ENCODE peak calls at places on chromosome 1, in eight cellular contexts. D, G, I, K, A, Z, Q and R are unnamed samples.

GRCh38 chr1:29210278-29211085 is 20.3 kb downstream of the MECR start:
- DNase-seq in Q (no peak), A (no peak), G (no peak), I (no peak), D (no peak), K (no peak), Z (no peak), R (no peak)

GRCh38 chr1:25559996-25560395 is 16.6 kb downstream of the LDLRAP1 start:
- DNase-seq in Z (no peak), G (peak), D (no peak), K (no peak), A (no peak), Q (no peak), I (no peak), R (no peak)

GRCh38 chr1:167723707-167724323 is 2.0 kb downstream of the MPZL1 start:
- DNase-seq in D (no peak), I (no peak), G (no peak), Z (no peak), K (no peak), Q (no peak), A (peak), R (no peak)

GRCh38 chr1:85560305-85560704 is 20.3 kb upstream of the CCN1 start:
- DNase-seq in A (no peak), Z (no peak), Q (no peak), I (no peak), K (no peak), G (no peak), D (no peak), R (no peak)

GRCh38 chr1:92184632-92185031 is 33.1 kb upstream of the C1orf146 start:
- DNase-seq in Q (no peak), G (no peak), D (peak), I (no peak), Z (no peak), K (no peak), A (no peak), R (peak)

GRCh38 chr1:43414634-43415223 is 25.0 kb downstream of the SZT2 start:
- DNase-seq in A (peak), Z (no peak), I (no peak), G (peak), K (no peak), D (peak), Q (no peak), R (no peak)

GRCh38 chr1:54357967-54358366 is 48.2 kb downstream of the SSBP3 start:
- DNase-seq in D (no peak), Z (no peak), G (no peak), K (no peak), I (no peak), Q (no peak), A (no peak), R (no peak)

GRCh38 chr1:27341525-27342252 is at the start of gene SYTL1:
- DNase-seq in Z (peak), I (peak), A (no peak), K (no peak), D (peak), Q (no peak), G (peak), R (no peak)

GRCh38 chr1:209742409-209743144 is 13.3 kb upstream of the TRAF3IP3 start:
- DNase-seq in A (no peak), K (no peak), G (no peak), I (no peak), Q (no peak), D (peak), Z (no peak), R (peak)

GRCh38 chr1:1358433-1359201 is at the start of gene MXRA8:
- DNase-seq in I (peak), Z (no peak), G (no peak), K (no peak), D (peak), Q (no peak), A (peak), R (peak)
- H3K4me3 ChIP-seq in I (no peak), Z (peak), G (no peak), K (peak), D (peak), Q (peak), A (peak), R (peak)

GRCh38 chr1:18485227-18485626 is 4.5 kb downstream of the KLHDC7A start:
- DNase-seq in Z (no peak), K (no peak), D (no peak), G (no peak), Q (no peak), A (no peak), I (no peak), R (no peak)

GRCh38 chr1:18484276-18484675 is 3.5 kb downstream of the KLHDC7A start:
- DNase-seq in G (no peak), Q (no peak), K (no peak), D (no peak), I (no peak), A (no peak), Z (no peak), R (no peak)

GRCh38 chr1:18482721-18483425 is 2.1 kb downstream of the KLHDC7A start:
- DNase-seq in Z (no peak), Q (no peak), A (no peak), K (no peak), I (no peak), G (no peak), D (no peak), R (no peak)

GRCh38 chr1:18484726-18485125 is 4.0 kb downstream of the KLHDC7A start:
- DNase-seq in A (no peak), I (no peak), Q (no peak), Z (no peak), K (no peak), G (no peak), D (no peak), R (no peak)

GRCh38 chr1:18486195-18486594 is 5.5 kb downstream of the KLHDC7A start:
- DNase-seq in G (peak), K (no peak), I (no peak), D (no peak), Z (no peak), A (no peak), Q (no peak), R (no peak)
- TF ChIP-seq CTCF in G (peak), K (peak), I (no peak), D (no peak), Z (no peak), A (no peak), Q (no peak), R (no peak)

DNA sequence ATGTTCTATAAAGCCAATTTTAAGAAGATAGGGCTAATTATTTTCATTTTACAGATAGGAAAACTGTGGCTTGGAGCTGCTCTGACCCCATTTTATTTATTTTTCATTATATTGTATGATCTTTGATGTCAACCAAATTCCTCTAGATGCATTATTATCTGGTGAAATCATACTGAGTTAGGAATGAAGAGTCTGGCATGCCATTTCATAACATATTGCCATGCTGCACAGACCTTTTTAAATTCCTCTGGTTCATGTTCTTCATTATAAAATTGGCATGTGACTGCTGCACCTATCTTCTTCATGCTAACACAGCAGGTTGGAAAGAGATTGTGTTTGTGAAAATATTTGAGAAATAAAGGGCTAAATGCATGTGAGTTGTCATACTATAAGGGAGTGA is 12.7 kb downstream of the PRRX1 start:
- DNase-seq in A (no peak), I (no peak), G (no peak), Z (no peak), Q (no peak), K (no peak), D (peak), R (no peak)
- H3K4me3 ChIP-seq in A (no peak), I (no peak), G (no peak), Z (no peak), Q (no peak), K (no peak), D (no peak), R (no peak)

GRCh38 chr1:172727956-172728603 is 69.2 kb downstream of the FASLG start:
- DNase-seq in I (no peak), K (no peak), A (peak), Q (no peak), Z (no peak), G (peak), D (peak), R (no peak)
- TF ChIP-seq CTCF in I (peak), K (peak), A (peak), Q (peak), Z (peak), G (peak), D (peak), R (peak)

GRCh38 chr1:185934476-185935189 is 200.4 kb downstream of the HMCN1 start:
- DNase-seq in K (peak), A (no peak), G (no peak), D (peak), I (no peak), Z (no peak), Q (no peak), R (peak)

GRCh38 chr1:185936641-185937040 is 202.4 kb downstream of the HMCN1 start:
- DNase-seq in Q (no peak), Z (no peak), G (no peak), D (no peak), A (no peak), I (no peak), K (no peak), R (no peak)

GRCh38 chr1:185935360-185935759 is 201.2 kb downstream of the HMCN1 start:
- DNase-seq in Q (no peak), G (no peak), Z (no peak), A (no peak), I (no peak), K (no peak), D (no peak), R (no peak)

GRCh38 chr1:185939142-185939541 is 205.0 kb downstream of the HMCN1 start:
- DNase-seq in G (no peak), I (no peak), Z (no peak), K (no peak), Q (no peak), D (no peak), A (no peak), R (no peak)

GRCh38 chr1:185938396-185938795 is 204.2 kb downstream of the HMCN1 start:
- DNase-seq in Z (no peak), G (no peak), D (no peak), A (no peak), K (no peak), I (no peak), Q (no peak), R (no peak)
- H3K4me3 ChIP-seq in Z (no peak), G (no peak), D (no peak), A (no peak), K (no peak), I (no peak), Q (no peak), R (no peak)

GRCh38 chr1:212814989-212815388 is 23.3 kb downstream of the TATDN3 start:
- DNase-seq in D (no peak), Q (no peak), Z (no peak), A (peak), G (peak), K (no peak), I (no peak), R (no peak)
- TF ChIP-seq CTCF in D (peak), Q (peak), Z (peak), A (no peak), G (peak), K (peak), I (no peak), R (peak)

DNA sequence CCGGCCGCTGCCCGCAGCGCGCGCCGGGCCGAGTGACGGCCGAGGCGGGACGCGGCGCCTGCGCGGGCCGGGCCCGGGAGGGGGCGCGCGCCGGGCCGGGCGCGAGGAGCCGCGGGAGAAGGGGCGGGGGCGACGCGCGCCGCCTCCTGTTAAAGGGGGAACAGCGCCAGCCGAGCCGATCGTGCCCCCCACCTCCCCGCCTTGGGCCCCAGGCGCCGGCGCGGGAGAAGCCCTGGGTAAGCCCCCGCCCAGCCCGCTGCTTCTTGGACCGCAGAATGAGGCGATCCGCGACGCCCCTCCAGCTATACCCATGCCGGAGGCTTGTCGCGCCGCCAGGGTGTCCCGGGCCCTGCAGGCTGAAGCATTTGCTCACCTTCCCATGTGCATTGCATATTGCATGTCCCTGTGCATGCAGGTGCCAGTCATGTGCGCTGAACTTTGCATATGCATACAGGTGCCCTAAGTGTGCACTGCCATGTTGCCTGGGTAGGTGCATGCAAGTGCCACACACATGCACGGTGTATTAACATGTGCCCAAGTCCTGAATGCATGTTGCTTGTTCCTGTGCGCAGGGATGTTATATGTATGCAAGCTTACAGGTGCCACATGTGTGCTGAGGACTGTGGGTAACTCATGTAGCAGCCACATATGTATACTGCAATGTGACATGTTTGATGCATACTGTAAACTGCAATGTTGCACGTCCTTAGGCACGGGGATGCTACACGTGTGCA is at the start of gene ADGRB2:
- DNase-seq in G (peak), A (no peak), K (no peak), Z (no peak), Q (no peak), D (no peak), I (no peak), R (no peak)
- H3K4me3 ChIP-seq in G (no peak), A (peak), K (peak), Z (peak), Q (peak), D (peak), I (no peak), R (peak)

GRCh38 chr1:50080904-50081586 is 27.7 kb upstream of the ELAVL4 start:
- DNase-seq in I (no peak), D (no peak), K (no peak), G (peak), Z (no peak), A (peak), Q (no peak), R (no peak)
- TF ChIP-seq CTCF in I (no peak), D (peak), K (peak), G (peak), Z (no peak), A (peak), Q (no peak), R (no peak)

GRCh38 chr1:154609398-154610380 is 1.7 kb upstream of the ADAR start:
- DNase-seq in K (no peak), Q (no peak), A (no peak), I (no peak), D (peak), Z (no peak), G (peak), R (no peak)
- H3K4me3 ChIP-seq in K (no peak), Q (no peak), A (no peak), I (no peak), D (no peak), Z (no peak), G (no peak), R (no peak)

GRCh38 chr1:234303231-234303630 is 70.0 kb upstream of the COA6 start:
- DNase-seq in G (no peak), K (no peak), Q (no peak), D (no peak), Z (no peak), I (no peak), A (no peak), R (no peak)
- TF ChIP-seq CTCF in G (no peak), K (no peak), Q (no peak), D (no peak), Z (no peak), I (no peak), A (no peak), R (no peak)